ENCODE peak calls at places on chromosomes 12 and 14, in ten cellular contexts. U is suprapubic skin; Y is stimulated activated CD8-positive, alpha-beta memory T cell treated with anti-CD3 and anti-CD28 coated beads, Interleukin-2, amount 100 ng/mL, for 1 hour; K is heart right ventricle; I is EH; S is stimulated activated naive B cell treated with anti-CD40 and anti-IgM and Interleukin-4, amounts not matched to agents 10 μg/mL and 1 μg/mL and 100 μg/mL, for 72 hours; D is AG10803; N is COR-L47; H is substantia nigra; B is activated naive CD8-positive, alpha-beta T cell treated with anti-CD3 and anti-CD28 coated beads, Interleukin-2, amount 50 U/mL, for 24 hours. L is an unnamed sample.

GRCh38 chr12:42574879-42575278 is 14.7 kb downstream of the PRICKLE1 start:
- DNase-seq in S (no peak), B (no peak), I (no peak), K (no peak), U (no peak), D (peak; percentile 40), N (no peak), H (no peak), Y (no peak), L (no peak)

GRCh38 chr14:99296517-99296916 is 24.5 kb upstream of the BCL11B start:
- DNase-seq in H (no peak), S (no peak), D (no peak), B (no peak), K (no peak), N (no peak), I (no peak), U (no peak), Y (no peak), L (no peak)

GRCh38 chr14:59918824-59919581 is 941 bp upstream of the LRRC9 start:
- DNase-seq in I (peak; percentile 34), H (peak; percentile 1), S (no peak), Y (no peak), K (no peak), D (peak; percentile 31), B (peak; percentile 19), U (no peak), N (peak; percentile 18), L (no peak)

GRCh38 chr14:43795600-43796228 is 711.4 kb downstream of the FSCB start:
- DNase-seq in K (no peak), Y (no peak), U (no peak), S (no peak), B (no peak), N (no peak), D (no peak), H (no peak), I (no peak), L (no peak)

GRCh38 chr12:2624543-2625266 is 170.1 kb upstream of the FKBP4 start:
- DNase-seq in Y (no peak), N (no peak), S (no peak), B (peak; percentile 20), K (no peak), D (no peak), I (peak; percentile 67), U (no peak), H (no peak), L (peak; percentile 25)

GRCh38 chr12:84661732-84662326 is 250.8 kb downstream of the SLC6A15 start:
- DNase-seq in I (peak; percentile 73), Y (no peak), H (no peak), K (no peak), U (no peak), B (no peak), N (no peak), S (no peak), D (peak; percentile 58), L (no peak)

GRCh38 chr14:68172216-68172615 is 352.6 kb downstream of the RAD51B start:
- DNase-seq in S (no peak), B (no peak), H (no peak), N (no peak), I (no peak), K (no peak), Y (no peak), D (no peak), U (no peak), L (no peak)

GRCh38 chr12:53974084-53975018 is at the start of gene HOTAIR:
- DNase-seq in K (no peak), Y (no peak), D (peak; percentile 59), S (no peak), U (no peak), N (no peak), B (no peak), I (peak; percentile 75), H (no peak), L (no peak)

GRCh38 chr12:1962432-1963020 is 41.7 kb downstream of the DCP1B start:
- DNase-seq in B (no peak), H (no peak), S (no peak), D (no peak), U (no peak), N (no peak), K (no peak), Y (no peak), I (no peak), L (no peak)

GRCh38 chr14:48937796-48938195 is 648.4 kb downstream of the RPS29 start:
- DNase-seq in H (no peak), I (no peak), D (peak; percentile 6), Y (no peak), B (no peak), N (no peak), U (no peak), K (no peak), S (no peak), L (no peak)

GRCh38 chr12:1655225-1655788 is 26.3 kb downstream of the WNT5B start:
- DNase-seq in I (no peak), D (no peak), U (no peak), B (no peak), K (no peak), Y (no peak), N (no peak), S (no peak), H (no peak), L (no peak)

GRCh38 chr12:71461787-71462328 is 22.3 kb downstream of the LGR5 start:
- DNase-seq in K (no peak), D (no peak), I (no peak), U (no peak), B (no peak), Y (no peak), S (no peak), N (no peak), H (no peak), L (no peak)

GRCh38 chr14:28577711-28578131 is 188.9 kb upstream of the FOXG1 start:
- DNase-seq in Y (no peak), B (no peak), I (no peak), K (no peak), U (no peak), N (no peak), H (no peak), S (no peak), D (no peak), L (no peak)

GRCh38 chr14:61342486-61342885 is 21.1 kb downstream of the PRKCH start:
- DNase-seq in Y (peak; percentile 75), H (no peak), B (peak; percentile 78), I (no peak), U (no peak), N (no peak), K (no peak), D (no peak), S (peak; percentile 17), L (no peak)

GRCh38 chr14:36771256-36771655 is 109.6 kb downstream of the PAX9 start:
- DNase-seq in S (no peak), U (no peak), H (no peak), N (peak; percentile 49), K (no peak), D (no peak), B (no peak), Y (no peak), I (no peak), L (no peak)

GRCh38 chr14:38721822-38722431 is 381.1 kb downstream of the SEC23A start:
- DNase-seq in H (peak; percentile 68), K (peak; percentile 54), S (peak; percentile 14), B (peak; percentile 27), I (peak; percentile 58), D (peak; percentile 48), Y (no peak), U (no peak), N (no peak), L (peak; percentile 15)

GRCh38 chr14:92160619-92161018 is 38.9 kb downstream of the CPSF2 start:
- DNase-seq in K (no peak), U (no peak), Y (no peak), N (no peak), D (peak; percentile 86), I (peak; percentile 78), B (no peak), H (no peak), S (no peak), L (no peak)

GRCh38 chr12:43676183-43676813 is 82.3 kb downstream of the PUS7L start:
- DNase-seq in U (no peak), D (no peak), H (no peak), S (no peak), N (no peak), I (peak; percentile 25), K (no peak), B (peak; percentile 14), Y (no peak), L (no peak)

GRCh38 chr14:59354666-59355065 is 110.5 kb downstream of the GPR135 start:
- DNase-seq in B (no peak), S (no peak), D (peak; percentile 82), H (no peak), I (peak; percentile 67), Y (no peak), U (no peak), N (no peak), K (no peak), L (no peak)

GRCh38 chr14:67491741-67492504 is 3.4 kb upstream of the TMEM229B start:
- DNase-seq in N (peak; percentile 91), U (no peak), B (no peak), D (no peak), I (no peak), K (peak; percentile 32), Y (no peak), S (no peak), H (no peak), L (no peak)

GRCh38 chr14:104099096-104100041 is 13.9 kb downstream of the ASPG start:
- DNase-seq in Y (no peak), D (no peak), H (no peak), K (no peak), B (no peak), U (no peak), S (no peak), I (no peak), N (no peak), L (no peak)

GRCh38 chr12:128245106-128245505 is 21.9 kb upstream of the TMEM132C start:
- DNase-seq in H (no peak), I (no peak), K (no peak), Y (no peak), S (no peak), D (no peak), B (no peak), U (no peak), N (no peak), L (no peak)

GRCh38 chr14:21846227-21846885 is 172.7 kb upstream of the OR4E1 start:
- DNase-seq in U (no peak), H (peak; percentile 49), S (no peak), N (peak; percentile 3), D (no peak), I (no peak), K (no peak), B (peak; percentile 73), Y (peak; percentile 34), L (no peak)

GRCh38 chr14:26859483-26859882 is 261.6 kb upstream of the NOVA1 start:
- DNase-seq in N (no peak), K (no peak), Y (no peak), U (no peak), H (no peak), I (no peak), S (no peak), D (no peak), B (no peak), L (no peak)

GRCh38 chr12:95182868-95183415 is 34.3 kb downstream of the FGD6 start:
- DNase-seq in K (no peak), N (no peak), U (no peak), B (peak; percentile 10), S (peak; percentile 3), D (peak; percentile 69), Y (no peak), I (peak; percentile 84), H (no peak), L (no peak)

GRCh38 chr14:57939084-57939483 is 73.2 kb upstream of the SLC35F4 start:
- DNase-seq in B (no peak), S (no peak), H (no peak), U (no peak), I (no peak), D (no peak), Y (no peak), N (no peak), K (no peak), L (no peak)

GRCh38 chr14:95184413-95184790 is 27.1 kb upstream of the DICER1 start:
- DNase-seq in D (peak; percentile 5), S (no peak), N (no peak), B (no peak), K (peak; percentile 66), I (no peak), Y (no peak), H (no peak), U (no peak), L (no peak)